ENCODE peak calls at places on chromosomes 4 and X, in seven cellular contexts. K, Q, W, L, U, R and J are unnamed samples.

GRCh38 chrX:18377802-18378201 is 23.3 kb upstream of the SCML2 start:
- DNase-seq in R (no peak), Q (peak), L (peak), W (peak), U (peak), K (peak), J (peak)

GRCh38 chr4:89254847-89255246 is 52.8 kb downstream of the GPRIN3 start:
- DNase-seq in W (peak), L (peak), U (peak), Q (peak), K (peak), R (no peak), J (peak)

GRCh38 chr4:147325566-147325965 is 155.3 kb upstream of the EDNRA start:
- DNase-seq in K (no peak), W (no peak), R (no peak), L (no peak), Q (no peak), U (no peak), J (no peak)

GRCh38 chr4:173521474-173522159 is 8.4 kb downstream of the HAND2 start:
- DNase-seq in Q (peak), L (no peak), W (peak), U (no peak), K (no peak), R (no peak), J (no peak)

GRCh38 chr4:21013501-21013900 is 313.2 kb downstream of the PACRGL start:
- DNase-seq in W (no peak), Q (no peak), U (no peak), K (no peak), R (no peak), L (no peak), J (no peak)

GRCh38 chr4:2746891-2747695 is 9.0 kb downstream of the TNIP2 start:
- DNase-seq in L (no peak), R (no peak), U (no peak), K (no peak), W (no peak), Q (no peak), J (no peak)

GRCh38 chr4:122710434-122711308 is 21.8 kb upstream of the BBS12 start:
- DNase-seq in L (no peak), W (no peak), Q (no peak), R (no peak), U (no peak), K (no peak), J (no peak)

GRCh38 chr4:56160631-56161030 is 211.9 kb downstream of the CEP135 start:
- DNase-seq in Q (no peak), W (no peak), U (no peak), L (no peak), R (no peak), K (no peak), J (no peak)

GRCh38 chr4:184250795-184251679 is 33.4 kb upstream of the ENPP6 start:
- DNase-seq in U (peak), Q (peak), W (peak), L (peak), K (peak), R (no peak), J (peak)

GRCh38 chrX:139106111-139106510 is 394.6 kb upstream of the FGF13 start:
- DNase-seq in U (no peak), R (no peak), L (no peak), Q (no peak), W (no peak), K (no peak), J (no peak)

GRCh38 chr4:179605196-179605595 is 2163.0 kb upstream of the AGA start:
- DNase-seq in Q (no peak), U (no peak), L (no peak), R (no peak), W (no peak), K (no peak), J (no peak)

GRCh38 chrX:131821945-131822622 is 201.0 kb upstream of the STK26 start:
- DNase-seq in L (no peak), Q (peak), R (peak), W (no peak), U (no peak), K (no peak), J (no peak)

GRCh38 chr4:140153419-140153743 is 603 bp downstream of the MAML3 start:
- DNase-seq in L (no peak), Q (no peak), U (no peak), W (no peak), R (no peak), K (no peak), J (no peak)

GRCh38 chr4:140151700-140152014 is 2.3 kb downstream of the MAML3 start:
- DNase-seq in Q (peak), R (no peak), U (peak), K (peak), L (peak), W (no peak), J (peak)

GRCh38 chr4:140150886-140151699 is 2.9 kb downstream of the MAML3 start:
- DNase-seq in Q (peak), L (peak), R (no peak), K (peak), W (peak), U (no peak), J (peak)

GRCh38 chr4:140152760-140153418 is 1.1 kb downstream of the MAML3 start:
- DNase-seq in U (no peak), R (no peak), L (peak), Q (peak), K (no peak), W (peak), J (peak)

DNA sequence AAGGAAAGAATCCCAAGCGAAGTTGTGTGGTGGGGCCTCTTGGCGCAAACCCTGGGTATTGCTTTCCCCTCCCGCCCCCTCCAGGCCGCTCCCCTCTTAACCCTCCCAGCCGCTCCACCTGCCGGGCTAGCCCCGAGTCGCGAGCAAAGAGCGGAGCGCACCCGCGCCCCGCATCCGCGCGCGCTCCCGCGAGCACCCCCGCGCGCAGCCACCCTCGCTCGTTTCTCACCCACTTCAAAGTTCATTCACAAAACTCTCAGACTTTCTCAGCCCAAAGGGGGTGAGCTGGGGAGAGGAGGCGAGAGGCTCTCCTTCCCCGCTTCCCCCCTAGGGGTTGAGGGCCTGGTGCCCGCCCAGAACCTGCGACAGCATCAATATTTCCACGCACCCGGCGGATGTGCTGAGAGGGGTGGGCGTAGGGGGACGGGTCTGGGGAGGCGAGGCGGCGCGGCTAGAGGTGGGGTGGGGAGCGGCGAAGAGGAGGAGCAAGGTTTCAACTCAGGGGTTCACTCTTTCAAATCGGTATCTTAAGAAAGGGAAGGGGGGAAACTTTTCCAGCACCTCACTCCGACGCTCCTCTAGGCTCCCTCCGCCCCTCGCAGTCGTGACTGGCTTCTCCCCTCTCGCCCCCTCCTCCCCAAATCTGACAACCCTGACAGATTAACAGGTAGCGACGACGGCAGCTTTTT is 1.8 kb downstream of the MAML3 start:
- DNase-seq in Q (peak), U (no peak), R (no peak), W (peak), L (peak), K (peak), J (peak)
- TF ChIP-seq JUND in Q (no peak), U (no peak), R (no peak), W (no peak), L (no peak), K (no peak), J (no peak)

GRCh38 chr4:31539279-31540074 is 819.3 kb downstream of the PCDH7 start:
- DNase-seq in R (no peak), K (no peak), L (no peak), U (no peak), Q (no peak), W (no peak), J (peak)
- TF ChIP-seq JUND in R (no peak), K (no peak), L (no peak), U (no peak), Q (no peak), W (no peak), J (no peak)

DNA sequence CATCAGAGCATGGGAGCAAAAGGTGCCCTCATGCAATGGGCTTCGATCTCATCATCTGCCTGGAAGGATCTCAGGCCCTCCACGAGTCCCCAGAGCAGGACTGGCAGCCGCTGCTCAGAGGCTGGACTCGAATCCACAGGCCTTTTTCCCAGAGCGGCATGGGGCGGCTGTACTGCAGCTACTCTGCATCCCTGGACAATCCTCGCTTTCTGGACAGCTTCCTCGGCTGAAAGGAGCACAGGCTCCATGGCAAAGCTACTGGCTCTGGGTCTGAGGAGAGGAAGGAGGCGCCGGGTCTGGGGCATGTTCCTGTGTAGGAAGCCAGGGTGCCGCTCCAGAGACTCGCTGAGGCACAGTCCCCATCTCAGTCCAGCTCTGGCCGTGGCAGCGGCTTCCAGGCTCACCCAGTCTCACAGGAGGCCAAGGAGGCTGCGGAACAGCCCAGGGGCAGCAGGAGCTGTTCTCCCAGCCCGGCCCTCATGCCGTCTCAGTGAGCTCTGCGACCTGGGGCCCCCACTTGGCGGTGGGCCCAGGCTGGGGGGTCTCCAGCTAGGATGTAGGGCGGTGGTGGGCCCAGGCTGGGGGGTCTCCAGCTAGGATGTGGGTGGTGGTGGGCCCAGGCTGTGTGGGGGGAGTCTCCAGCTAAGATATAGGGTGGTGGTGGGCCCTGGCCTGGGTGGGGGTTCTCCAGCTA is 2.7 kb upstream of the SPON2 start:
- DNase-seq in K (no peak), L (no peak), W (no peak), U (no peak), Q (no peak), R (no peak), J (no peak)
- TF ChIP-seq JUND in K (no peak), L (no peak), W (no peak), U (no peak), Q (no peak), R (no peak), J (no peak)

GRCh38 chr4:74123065-74123728 is 24.2 kb upstream of the CXCL2 start:
- DNase-seq in K (no peak), U (peak), L (no peak), Q (no peak), W (no peak), R (no peak), J (no peak)
- TF ChIP-seq JUND in K (no peak), U (no peak), L (no peak), Q (no peak), W (no peak), R (no peak), J (no peak)

GRCh38 chr4:80229590-80229989 is 32.3 kb downstream of the PRDM8 start:
- DNase-seq in U (no peak), Q (no peak), K (no peak), R (peak), L (no peak), W (no peak), J (no peak)
- TF ChIP-seq JUND in U (no peak), Q (no peak), K (no peak), R (no peak), L (no peak), W (no peak), J (no peak)

GRCh38 chr4:7135389-7135746 is 57.0 kb upstream of the SORCS2 start:
- DNase-seq in K (no peak), U (no peak), L (no peak), Q (no peak), R (no peak), W (no peak), J (no peak)
- TF ChIP-seq JUND in K (no peak), U (no peak), L (no peak), Q (no peak), R (no peak), W (no peak), J (no peak)

GRCh38 chr4:4666693-4667642 is 125.1 kb upstream of the STX18 start:
- DNase-seq in Q (peak), L (no peak), K (no peak), U (no peak), W (no peak), R (no peak), J (no peak)
- TF ChIP-seq JUND in Q (no peak), L (no peak), K (no peak), U (no peak), W (no peak), R (no peak), J (no peak)

GRCh38 chr4:23888421-23889319 is 1.2 kb downstream of the PPARGC1A start:
- DNase-seq in Q (peak), L (no peak), W (no peak), U (peak), K (no peak), R (no peak), J (peak)
- TF ChIP-seq JUND in Q (no peak), L (no peak), W (no peak), U (no peak), K (no peak), R (no peak), J (no peak)

GRCh38 chr4:98516441-98517323 is 141.7 kb downstream of the TSPAN5 start:
- DNase-seq in R (no peak), Q (no peak), W (no peak), U (no peak), L (peak), K (no peak), J (no peak)
- TF ChIP-seq JUND in R (no peak), Q (no peak), W (no peak), U (no peak), L (no peak), K (no peak), J (no peak)

DNA sequence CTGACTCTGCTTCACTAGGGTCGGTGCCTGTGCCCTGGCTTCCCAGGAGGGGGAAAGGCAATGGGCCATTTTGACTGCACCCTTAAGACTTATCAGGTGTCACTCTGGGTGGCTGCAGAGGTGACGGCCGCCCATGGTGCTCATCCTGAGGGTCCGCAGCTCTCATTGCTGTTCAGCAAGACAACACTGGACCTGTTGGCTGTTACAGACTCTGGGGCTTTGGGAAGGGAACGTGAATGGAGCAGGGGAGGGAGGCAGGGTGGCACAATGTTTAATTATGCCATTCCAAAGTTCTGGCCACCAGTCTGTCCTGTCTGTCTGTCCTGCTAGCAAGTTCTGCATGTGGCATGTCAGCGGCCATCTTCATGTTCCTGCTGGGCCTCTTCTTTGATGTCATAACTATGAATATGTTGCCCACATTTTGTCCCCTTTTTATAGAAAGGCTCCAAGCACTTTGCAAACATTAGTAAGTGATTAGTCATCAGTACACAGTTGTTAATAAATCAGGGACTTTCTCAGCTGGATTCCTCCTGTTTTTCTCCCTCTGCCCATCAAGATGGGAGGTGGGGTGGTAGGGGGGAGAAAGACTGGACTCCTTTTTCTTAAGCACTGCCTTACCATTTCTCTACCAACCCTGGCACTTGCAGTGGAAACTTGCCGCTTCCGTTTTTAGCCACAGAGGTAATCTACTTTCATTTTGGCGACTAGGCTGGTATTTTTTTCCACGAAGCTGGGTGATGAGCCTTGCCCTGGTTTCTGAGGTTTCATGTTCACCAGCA is 88.7 kb upstream of the TRIM2 start:
- DNase-seq in L (no peak), Q (no peak), U (peak), W (no peak), R (peak), K (peak), J (no peak)
- TF ChIP-seq JUND in L (no peak), Q (peak), U (no peak), W (no peak), R (no peak), K (peak), J (no peak)